ENCODE peak calls at places on chromosomes 5 and 9, in four cellular contexts. Z is body of pancreas, K is heart right ventricle, I is AG04450. X is an unnamed sample.
A peak's percentile ranks its signal among the peaks of the same experiment; 100 is the strongest.

GRCh38 chr9:103355000-103355399 is 359.9 kb downstream of the CYLC2 start:
- DNase-seq in Z (no peak), K (no peak), I (no peak), X (no peak)

GRCh38 chr5:29382735-29383280 is 1810.7 kb upstream of the CDH6 start:
- DNase-seq in Z (no peak), K (no peak), I (no peak), X (no peak)

GRCh38 chr9:35518212-35518917 is 28.5 kb downstream of the RUSC2 start:
- DNase-seq in Z (peak; percentile 81), K (no peak), I (peak; percentile 88), X (no peak)

GRCh38 chr5:54243483-54244080 is 66.8 kb downstream of the ARL15 start:
- DNase-seq in Z (peak; percentile 36), K (no peak), I (peak; percentile 10), X (no peak)

GRCh38 chr5:92916036-92916435 is 665.0 kb downstream of the NR2F1-AS1 start:
- DNase-seq in Z (no peak), K (no peak), I (no peak), X (no peak)

GRCh38 chr9:132410642-132411041 is 631 bp downstream of the CFAP77 start:
- DNase-seq in Z (no peak), K (no peak), I (no peak), X (no peak)

GRCh38 chr5:55042886-55043285 is 18.8 kb downstream of the GZMK start:
- DNase-seq in Z (no peak), K (no peak), I (no peak), X (no peak)

GRCh38 chr9:87276327-87276841 is 221.3 kb upstream of the DAPK1 start:
- DNase-seq in Z (no peak), K (no peak), I (no peak), X (no peak)

GRCh38 chr5:10471672-10472071 is 30.0 kb downstream of the ROPN1L start:
- DNase-seq in Z (no peak), K (no peak), I (no peak), X (no peak)

GRCh38 chr9:107161338-107161737 is 121.7 kb upstream of the RAD23B start:
- DNase-seq in Z (no peak), K (no peak), I (no peak), X (no peak)

GRCh38 chr9:77084094-77084493 is 64.6 kb downstream of the FOXB2 start:
- DNase-seq in Z (no peak), K (no peak), I (no peak), X (no peak)

GRCh38 chr5:175824621-175825020 is 46.8 kb upstream of the CPLX2 start:
- DNase-seq in Z (no peak), K (no peak), I (no peak), X (no peak)

GRCh38 chr5:58455966-58456365 is 3.9 kb downstream of the PLK2 start:
- DNase-seq in Z (no peak), K (no peak), I (no peak), X (no peak)

GRCh38 chr9:109229682-109230081 is 62.6 kb upstream of the FRRS1L start:
- DNase-seq in Z (no peak), K (no peak), I (no peak), X (no peak)

GRCh38 chr9:124270504-124271335 is 13.0 kb downstream of the NEK6 start:
- DNase-seq in Z (peak; percentile 87), K (no peak), I (no peak), X (no peak)

GRCh38 chr9:133738039-133738805 is at the start of gene SARDH:
- DNase-seq in Z (peak; percentile 79), K (peak; percentile 62), I (no peak), X (peak; percentile 63)

GRCh38 chr5:172692981-172693380 is 51.9 kb downstream of the NEURL1B start:
- DNase-seq in Z (no peak), K (no peak), I (no peak), X (no peak)

GRCh38 chr9:104748359-104749031 is 1.0 kb downstream of the NIPSNAP3A start:
- DNase-seq in Z (no peak), K (no peak), I (no peak), X (no peak)

GRCh38 chr9:92666236-92666635 is 3.7 kb downstream of the IPPK start:
- DNase-seq in Z (peak; percentile 16), K (no peak), I (no peak), X (no peak)

GRCh38 chr9:124765439-124765835 is 5.7 kb downstream of the NR6A1 start:
- DNase-seq in Z (no peak), K (no peak), I (no peak), X (no peak)

GRCh38 chr9:123353041-123353440 is 3.0 kb upstream of the CRB2 start:
- DNase-seq in Z (no peak), K (no peak), I (no peak), X (no peak)

GRCh38 chr5:122774861-122775712 is at the start of gene SNX2:
- DNase-seq in Z (peak; percentile 94), K (peak; percentile 97), I (peak; percentile 46), X (peak; percentile 96)

GRCh38 chr5:122776143-122776542 is 1.3 kb downstream of the SNX2 start:
- DNase-seq in Z (no peak), K (no peak), I (no peak), X (no peak)

GRCh38 chr5:122773615-122774014 is 1.3 kb upstream of the SNX2 start:
- DNase-seq in Z (no peak), K (no peak), I (no peak), X (no peak)

GRCh38 chr5:122775713-122776084 is 819 bp downstream of the SNX2 start:
- DNase-seq in Z (no peak), K (no peak), I (no peak), X (no peak)

GRCh38 chr5:122774519-122774860 is 390 bp upstream of the SNX2 start:
- DNase-seq in Z (no peak), K (no peak), I (no peak), X (no peak)
- H3K27ac ChIP-seq in Z (peak overlapping the region; percentile 90), K (peak overlapping the region; percentile 68), I (no peak overlapping the region), X (peak overlapping the region; percentile 88)

GRCh38 chr5:140869555-140869886 is 764 bp downstream of the PCDHA11 start:
- DNase-seq in Z (no peak), K (no peak), I (no peak), X (no peak)
- TF ChIP-seq CTCF in Z (no peak), K (no peak), I (no peak), X (no peak)

GRCh38 chr5:82405618-82406199 is 127.6 kb upstream of the RPS23 start:
- DNase-seq in Z (no peak), K (no peak), I (peak; percentile 95), X (no peak)
- H3K27ac ChIP-seq in Z (no peak overlapping the region), K (no peak overlapping the region), I (peak overlapping the region; percentile 92), X (no peak overlapping the region)

GRCh38 chr5:180673371-180674252 is 24.2 kb upstream of the FLT4 start:
- DNase-seq in Z (no peak), K (no peak), I (no peak), X (no peak)
- TF ChIP-seq CTCF in Z (no peak), K (no peak), I (no peak), X (no peak)

GRCh38 chr5:5155617-5156016 is 15.5 kb downstream of the ADAMTS16 start:
- DNase-seq in Z (no peak), K (no peak), I (no peak), X (no peak)
- H3K27ac ChIP-seq in Z (no peak overlapping the region), K (no peak overlapping the region), I (no peak overlapping the region), X (no peak overlapping the region)

DNA sequence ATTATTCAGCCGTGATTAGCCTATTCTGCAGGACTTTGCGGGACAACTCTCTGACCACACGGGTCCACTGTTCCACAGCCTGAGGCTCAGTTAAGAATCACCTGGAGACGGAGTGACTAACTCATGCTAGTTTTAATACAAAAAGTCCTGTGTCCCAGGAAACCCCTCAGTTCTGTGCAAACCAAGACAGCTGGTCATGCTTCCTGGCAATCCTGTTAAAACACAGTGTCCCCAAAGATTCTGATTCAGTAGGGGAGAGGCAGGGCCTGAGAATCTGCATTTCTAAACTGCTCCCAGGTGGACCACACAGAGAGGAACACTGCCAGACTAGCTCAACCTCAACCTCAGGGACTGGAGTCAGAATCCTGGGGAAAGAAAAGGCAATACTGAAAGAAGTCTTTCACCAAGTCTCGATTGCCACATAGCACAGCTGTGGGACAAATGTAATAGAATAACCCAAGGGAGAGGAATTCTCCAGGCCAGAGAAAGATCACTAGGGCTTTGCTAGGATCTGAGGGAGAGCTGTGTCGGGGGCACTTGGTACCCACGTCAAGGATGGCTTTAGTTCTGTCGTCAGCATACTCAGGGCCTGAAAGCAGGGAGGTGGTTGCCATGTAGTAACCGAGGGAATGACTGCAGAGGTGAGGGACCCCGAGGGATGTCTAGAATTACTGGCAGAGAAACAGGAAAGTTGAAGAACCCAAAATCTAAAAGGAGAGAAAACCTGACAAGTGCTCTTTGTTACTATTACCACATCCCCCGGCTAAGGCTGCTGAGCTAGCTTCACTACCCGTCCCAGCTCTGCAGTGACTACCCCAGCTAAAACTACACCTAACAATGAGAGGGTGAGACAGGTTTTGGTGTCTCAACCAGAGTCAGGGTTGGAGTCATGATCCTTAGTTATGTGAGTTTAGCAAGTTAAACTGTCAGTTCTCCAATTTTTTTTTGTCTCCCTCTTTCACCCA is 8.6 kb downstream of the SUSD1 start:
- DNase-seq in Z (peak; percentile 44), K (no peak), I (no peak), X (no peak)
- TF ChIP-seq CTCF in Z (no peak), K (no peak), I (no peak), X (peak; percentile 13)

DNA sequence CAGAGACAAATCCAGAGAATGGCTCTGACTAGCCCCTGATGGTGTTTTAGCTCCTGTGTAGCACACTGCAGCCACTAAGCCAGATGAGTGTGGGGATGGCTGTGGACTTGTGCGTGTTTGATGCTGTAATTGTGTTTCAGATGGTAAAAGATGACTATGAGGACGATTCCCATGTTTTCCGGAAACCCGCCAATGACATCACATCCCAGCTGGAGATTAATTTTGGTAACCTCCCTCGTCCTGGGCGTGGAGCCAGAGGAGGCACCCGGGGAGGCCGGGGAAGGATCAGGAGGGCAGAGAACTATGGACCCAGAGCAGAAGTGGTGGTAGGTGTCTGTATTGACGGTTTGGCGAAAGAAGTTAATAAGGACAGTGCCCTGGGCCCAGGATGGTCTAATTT is 38.0 kb downstream of the HABP4 start:
- DNase-seq in Z (no peak), K (peak; percentile 61), I (no peak), X (peak; percentile 33)
- H3K27ac ChIP-seq in Z (no peak overlapping the region), K (peak overlapping the region; percentile 68), I (no peak overlapping the region), X (peak overlapping the region; percentile 74)

GRCh38 chr5:90434116-90434714 is 24.7 kb upstream of the CETN3 start:
- DNase-seq in Z (peak; percentile 38), K (no peak), I (no peak), X (no peak)
- TF ChIP-seq CTCF in Z (peak; percentile 38), K (peak; percentile 68), I (peak; percentile 81), X (peak; percentile 67)

GRCh38 chr9:116096853-116097252 is 56.7 kb upstream of the PAPPA start:
- DNase-seq in Z (no peak), K (no peak), I (no peak), X (no peak)
- H3K27ac ChIP-seq in Z (no peak overlapping the region), K (no peak overlapping the region), I (no peak overlapping the region), X (no peak overlapping the region)